ENCODE peak calls at places on chromosomes 6 and 20, in seven cellular contexts. R is mucosa of descending colon, H is heart left ventricle, N is endothelial cell of umbilical vein, J is small intestine, V is stomach, O is right cardiac atrium. I is an unnamed sample.
A peak's percentile ranks its signal among the peaks of the same experiment; 100 is the strongest.

GRCh38 chr20:34558320-34559202 is at the start of gene MAP1LC3A:
- DNase-seq in R (peak; percentile 95), H (peak; percentile 96), N (peak; percentile 93), J (peak; percentile 88), V (peak; percentile 97), O (peak; percentile 99), I (no peak)

GRCh38 chr6:112298816-112299281 is 44.5 kb upstream of the LAMA4 start:
- DNase-seq in R (no peak), H (no peak), N (peak; percentile 36), J (no peak), V (no peak), O (no peak), I (no peak)

GRCh38 chr20:1533059-1533458 is 24.4 kb downstream of the SIRPD start:
- DNase-seq in R (no peak), H (no peak), N (peak; percentile 7), J (no peak), V (no peak), O (no peak), I (no peak)

GRCh38 chr6:149895702-149896310 is 2.1 kb downstream of the RAET1E start:
- DNase-seq in R (no peak), H (peak; percentile 70), N (peak; percentile 58), J (no peak), V (no peak), O (peak; percentile 74), I (no peak)

GRCh38 chr6:47698342-47698787 is at the start of gene ADGRF4:
- DNase-seq in R (peak; percentile 56), H (no peak), N (no peak), J (peak; percentile 27), V (no peak), O (no peak), I (no peak)

GRCh38 chr6:110933913-110934312 is 24.6 kb upstream of the GTF3C6 start:
- DNase-seq in R (no peak), H (no peak), N (no peak), J (no peak), V (no peak), O (no peak), I (no peak)

GRCh38 chr6:3440911-3441310 is 15.9 kb downstream of the SLC22A23 start:
- DNase-seq in R (no peak), H (no peak), N (no peak), J (no peak), V (no peak), O (no peak), I (no peak)

GRCh38 chr20:31894980-31895675 is 24.7 kb downstream of the TTLL9 start:
- DNase-seq in R (no peak), H (peak; percentile 84), N (peak; percentile 58), J (peak; percentile 51), V (peak; percentile 50), O (peak; percentile 75), I (no peak)

GRCh38 chr6:165636015-165636414 is 27.0 kb downstream of the PDE10A start:
- DNase-seq in R (no peak), H (no peak), N (peak; percentile 63), J (no peak), V (no peak), O (no peak), I (no peak)

GRCh38 chr6:161031721-161032495 is 40.3 kb downstream of the MAP3K4 start:
- DNase-seq in R (no peak), H (no peak), N (peak; percentile 60), J (no peak), V (no peak), O (no peak), I (no peak)

GRCh38 chr6:132314432-132314831 is 86.8 kb downstream of the MOXD1 start:
- DNase-seq in R (no peak), H (no peak), N (no peak), J (no peak), V (no peak), O (no peak), I (no peak)

GRCh38 chr6:131368077-131368911 is 204.7 kb upstream of the ARG1 start:
- DNase-seq in R (peak; percentile 71), H (peak; percentile 24), N (no peak), J (peak; percentile 77), V (peak; percentile 80), O (peak; percentile 81), I (no peak)

GRCh38 chr20:46253391-46253790 is 54.9 kb downstream of the CDH22 start:
- DNase-seq in R (peak; percentile 41), H (no peak), N (no peak), J (no peak), V (peak; percentile 30), O (no peak), I (no peak)

GRCh38 chr20:840858-841567 is 7.5 kb downstream of the FAM110A start:
- DNase-seq in R (peak; percentile 80), H (no peak), N (no peak), J (peak; percentile 56), V (peak; percentile 70), O (peak; percentile 55), I (no peak)

GRCh38 chr6:161954077-161954476 is 680.2 kb upstream of the AGPAT4 start:
- DNase-seq in R (no peak), H (no peak), N (no peak), J (no peak), V (no peak), O (no peak), I (no peak)

GRCh38 chr20:15162061-15162740 is 824.8 kb upstream of the FLRT3 start:
- DNase-seq in R (no peak), H (no peak), N (no peak), J (peak; percentile 58), V (no peak), O (no peak), I (no peak)
- H3K4me3 ChIP-seq in R (no peak overlapping the region), H (peak overlapping the region; percentile 4), N (no peak overlapping the region), J (no peak overlapping the region), V (peak overlapping the region; percentile 21), O (peak overlapping the region; percentile 40), I (no peak overlapping the region)

DNA sequence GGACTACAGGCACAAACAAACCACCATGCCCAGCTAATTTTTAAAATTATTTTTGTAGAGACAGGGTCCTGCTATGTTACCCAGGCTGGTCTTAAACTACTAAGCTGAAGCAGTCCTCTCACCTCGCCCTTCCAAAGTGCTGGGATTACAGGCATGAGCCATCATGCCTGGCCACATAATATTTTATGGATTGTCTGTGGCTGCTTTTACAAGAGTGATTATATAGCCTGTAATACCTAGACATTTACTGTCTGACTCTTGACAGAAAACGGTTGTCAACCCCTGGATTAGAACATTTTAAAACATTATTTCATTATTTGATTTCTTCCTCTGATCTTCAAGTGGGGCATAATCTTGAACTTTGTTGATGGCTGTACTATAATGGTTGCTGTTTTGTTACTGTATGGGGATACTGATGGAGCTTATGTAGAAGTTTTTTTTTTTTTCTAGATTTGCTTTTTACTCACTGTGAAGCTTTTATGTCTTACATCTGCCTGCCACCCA is 14.3 kb downstream of the PARD6B start:
- DNase-seq in R (no peak), H (no peak), N (no peak), J (peak; percentile 27), V (no peak), O (no peak), I (no peak)
- H3K4me1 ChIP-seq in R (peaks cover 44% of the 10 kb centered on the region), H (peaks cover 18% of the 10 kb centered on the region), N (peaks cover 9% of the 10 kb centered on the region), J (no peaks in the 10 kb centered on the region), V (peaks cover 38% of the 10 kb centered on the region), O (no peaks in the 10 kb centered on the region), I (peaks cover 6% of the 10 kb centered on the region)

DNA sequence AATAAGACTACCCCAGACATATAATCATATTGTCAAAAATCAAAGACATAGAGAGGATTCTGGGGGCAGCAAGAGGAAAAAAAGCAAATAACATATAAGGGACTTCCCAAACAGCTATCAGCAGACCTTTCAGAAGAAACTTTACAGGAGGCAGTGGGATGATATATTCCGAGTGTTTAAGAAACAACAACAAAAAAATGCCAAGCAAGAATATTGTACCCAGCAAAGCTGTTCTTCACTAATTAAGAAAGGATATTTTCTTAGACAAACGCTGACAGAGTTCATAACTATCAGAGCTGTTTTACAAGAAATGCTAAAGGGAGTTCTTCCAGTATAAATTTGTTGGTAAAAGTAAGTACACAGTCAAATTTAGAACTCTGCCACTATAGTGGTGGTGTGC is 243.3 kb upstream of the AFDN start:
- DNase-seq in R (no peak), H (no peak), N (no peak), J (no peak), V (no peak), O (no peak), I (no peak)
- H3K4me3 ChIP-seq in R (no peak overlapping the region), H (no peak overlapping the region), N (no peak overlapping the region), J (no peak overlapping the region), V (no peak overlapping the region), O (no peak overlapping the region), I (no peak overlapping the region)

GRCh38 chr20:59149678-59150504 is 13.7 kb upstream of the ZNF831 start:
- DNase-seq in R (no peak), H (peak; percentile 50), N (no peak), J (peak; percentile 53), V (no peak), O (peak; percentile 71), I (no peak)
- H3K4me1 ChIP-seq in R (peaks cover 3% of the 10 kb centered on the region), H (peaks cover 22% of the 10 kb centered on the region), N (no peaks in the 10 kb centered on the region), J (no peaks in the 10 kb centered on the region), V (peaks cover 17% of the 10 kb centered on the region), O (peaks cover 17% of the 10 kb centered on the region), I (no peaks in the 10 kb centered on the region)

GRCh38 chr6:101758338-101758737 is 364.8 kb downstream of the GRIK2 start:
- DNase-seq in R (no peak), H (no peak), N (no peak), J (no peak), V (no peak), O (no peak), I (no peak)
- H3K4me3 ChIP-seq in R (no peak overlapping the region), H (no peak overlapping the region), N (no peak overlapping the region), J (no peak overlapping the region), V (no peak overlapping the region), O (no peak overlapping the region), I (no peak overlapping the region)

I was measured in iPS DF 6.9.